ENCODE peak calls at places on chromosome 16, in five cellular contexts. R, I, C, X and S are unnamed samples. For H3K4me1, the result is how much of the 10 kb centered on the place peaks cover.

GRCh38 chr16:2686912-2687507 is 4.7 kb downstream of the KCTD5 start:
- DNase-seq in C (no peak), X (peak), I (no peak), R (no peak), S (no peak)

GRCh38 chr16:82888616-82889015 is 261.8 kb downstream of the CDH13 start:
- DNase-seq in C (no peak), R (no peak), X (no peak), I (peak), S (no peak)

GRCh38 chr16:70789231-70789926 is 11.6 kb downstream of the VAC14 start:
- DNase-seq in X (peak), I (peak), C (peak), R (peak), S (no peak)

GRCh38 chr16:31265329-31266245 is 5.8 kb downstream of the ITGAM start:
- DNase-seq in X (peak), I (peak), C (no peak), R (peak), S (peak)

GRCh38 chr16:1351215-1351581 is 480 bp downstream of the TSR3 start:
- DNase-seq in C (no peak), R (no peak), X (no peak), I (no peak), S (no peak)

GRCh38 chr16:1183235-1183907 is 30.5 kb downstream of the CACNA1H start:
- DNase-seq in I (peak), X (no peak), R (peak), C (peak), S (peak)

GRCh38 chr16:59259074-59259963 is 525.2 kb upstream of the GOT2 start:
- DNase-seq in R (no peak), C (no peak), I (no peak), X (no peak), S (no peak)

GRCh38 chr16:381788-382717 is at the start of gene PGAP6:
- DNase-seq in R (no peak), I (peak), X (peak), C (peak), S (peak)

GRCh38 chr16:67530013-67530939 is 1.6 kb downstream of the RIPOR1 start:
- DNase-seq in C (peak), R (no peak), I (peak), X (peak), S (peak)

GRCh38 chr16:72247821-72248253 is 75.9 kb upstream of the PMFBP1 start:
- DNase-seq in C (no peak), R (no peak), I (peak), X (no peak), S (peak)

GRCh38 chr16:89037261-89038152 is 56.1 kb upstream of the ACSF3 start:
- DNase-seq in C (no peak), R (peak), X (no peak), I (peak), S (no peak)

GRCh38 chr16:27231692-27232060 is 28.4 kb downstream of the KDM8 start:
- DNase-seq in X (no peak), C (no peak), R (no peak), I (no peak), S (no peak)

GRCh38 chr16:22016927-22017326 is 9.0 kb downstream of the MOSMO start:
- DNase-seq in C (no peak), R (no peak), X (no peak), I (no peak), S (no peak)

GRCh38 chr16:15521758-15522509 is 87.5 kb downstream of the BMERB1 start:
- DNase-seq in C (no peak), R (no peak), I (no peak), X (no peak), S (no peak)

GRCh38 chr16:85027349-85027967 is at the start of gene KIAA0513:
- DNase-seq in R (peak), C (peak), X (peak), I (peak), S (peak)

GRCh38 chr16:68936729-68937631 is 93.6 kb downstream of the TANGO6 start:
- DNase-seq in X (no peak), I (peak), R (no peak), C (no peak), S (no peak)

GRCh38 chr16:48960830-48961229 is 320.8 kb downstream of the CBLN1 start:
- DNase-seq in C (no peak), X (no peak), R (no peak), I (no peak), S (no peak)

GRCh38 chr16:72847187-72848044 is 200.5 kb downstream of the ZFHX3 start:
- DNase-seq in X (no peak), C (peak), R (peak), I (peak), S (no peak)

GRCh38 chr16:82782715-82783251 is 156.0 kb downstream of the CDH13 start:
- DNase-seq in X (no peak), C (no peak), I (no peak), R (no peak), S (no peak)

GRCh38 chr16:63947022-63947421 is 1174.8 kb downstream of the CDH11 start:
- DNase-seq in C (no peak), X (no peak), I (no peak), R (no peak), S (no peak)

GRCh38 chr16:1489077-1489476 is 333 bp upstream of the PTX4 start:
- DNase-seq in R (no peak), X (no peak), I (no peak), C (no peak), S (no peak)

GRCh38 chr16:50606431-50607050 is 58.3 kb downstream of the NKD1 start:
- DNase-seq in I (no peak), R (no peak), X (no peak), C (no peak), S (no peak)
- H3K4me1 ChIP-seq in I (under half), R (under half), X (half or more), C (under half), S (under half)

GRCh38 chr16:23700509-23700908 is 12.5 kb downstream of the ERN2 start:
- DNase-seq in X (no peak), I (no peak), C (no peak), R (no peak), S (no peak)

GRCh38 chr16:23701045-23701444 is 12.0 kb downstream of the ERN2 start:
- DNase-seq in X (no peak), R (no peak), C (no peak), I (no peak), S (no peak)

GRCh38 chr16:23700093-23700492 is 12.9 kb downstream of the ERN2 start:
- DNase-seq in C (no peak), I (no peak), X (no peak), R (no peak), S (no peak)

GRCh38 chr16:23695756-23696155 is 17.1 kb downstream of the PLK1 start:
- DNase-seq in I (no peak), R (no peak), C (no peak), X (no peak), S (peak)

GRCh38 chr16:23699100-23699499 is 13.9 kb downstream of the ERN2 start:
- DNase-seq in R (peak), X (peak), I (no peak), C (no peak), S (no peak)
- TF ChIP-seq POLR2A in R (no peak), X (no peak), I (no peak), C (no peak), S (no peak)

DNA sequence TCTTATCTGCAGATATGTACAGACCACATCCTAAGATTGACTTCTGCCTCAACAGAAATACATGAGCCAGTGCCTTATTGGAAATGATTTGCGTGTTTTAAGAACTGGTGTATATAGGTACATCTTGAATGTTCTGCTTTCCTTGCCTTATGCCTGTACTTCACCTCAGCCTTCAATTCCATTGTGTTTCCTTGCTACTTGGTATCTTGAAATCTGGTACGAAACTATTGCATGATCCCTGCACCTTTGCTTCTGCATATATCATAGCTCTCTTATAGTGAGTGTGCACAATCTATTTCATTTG is 1.5 kb downstream of the ATF7IP2 start:
- DNase-seq in R (no peak), I (no peak), X (no peak), C (no peak), S (no peak)
- H3K4me3 ChIP-seq in R (peak), I (no peak), X (peak), C (no peak), S (no peak)

GRCh38 chr16:86193528-86194193 is 294.7 kb downstream of the IRF8 start:
- DNase-seq in I (no peak), C (no peak), X (no peak), R (no peak), S (no peak)
- H3K4me1 ChIP-seq in I (under half), C (under half), X (under half), R (under half), S (under half)

GRCh38 chr16:57185446-57185944 is 344 bp downstream of the PSME3IP1 start:
- DNase-seq in R (peak), X (peak), C (peak), I (peak), S (peak)
- TF ChIP-seq POLR2A in R (no peak), X (no peak), C (no peak), I (no peak), S (no peak)

GRCh38 chr16:11315499-11315898 is 29.8 kb upstream of the RMI2 start:
- DNase-seq in I (peak), R (peak), X (no peak), C (no peak), S (no peak)
- H3K4me3 ChIP-seq in I (no peak), R (no peak), X (no peak), C (no peak), S (no peak)

GRCh38 chr16:75264999-75265910 is 13.8 kb upstream of the BCAR1 start:
- DNase-seq in C (peak), I (no peak), X (peak), R (no peak), S (peak)
- H3K4me1 ChIP-seq in C (under half), I (under half), X (half or more), R (half or more), S (half or more)